ENCODE peak calls at places on chromosome 18, in seven cellular contexts. X, C, O, B, R, M and G are unnamed samples.

GRCh38 chr18:79481041-79481790 is 85.5 kb downstream of the NFATC1 start:
- DNase-seq in X (no peak), C (no peak), O (no peak), B (no peak), R (no peak), M (no peak), G (no peak)

GRCh38 chr18:55838322-55838721 is 250.3 kb upstream of the TCF4 start:
- DNase-seq in X (no peak), C (no peak), O (no peak), B (no peak), R (no peak), M (no peak), G (no peak)

GRCh38 chr18:22687892-22688680 is 245.0 kb upstream of the RBBP8 start:
- DNase-seq in X (no peak), C (no peak), O (no peak), B (no peak), R (no peak), M (no peak), G (no peak)

GRCh38 chr18:76518543-76519155 is 23.6 kb upstream of the ZNF516 start:
- DNase-seq in X (peak), C (no peak), O (peak), B (no peak), R (no peak), M (no peak), G (no peak)

GRCh38 chr18:63161032-63161727 is 158.4 kb downstream of the BCL2 start:
- DNase-seq in X (no peak), C (no peak), O (no peak), B (no peak), R (no peak), M (peak), G (no peak)

GRCh38 chr18:26868968-26869586 is 3.6 kb upstream of the AQP4 start:
- DNase-seq in X (no peak), C (no peak), O (no peak), B (no peak), R (no peak), M (no peak), G (no peak)

GRCh38 chr18:63788447-63789096 is 13.4 kb downstream of the SERPINB7 start:
- DNase-seq in X (peak), C (peak), O (peak), B (peak), R (peak), M (no peak), G (peak)

GRCh38 chr18:50009772-50010171 is 185.2 kb downstream of the MYO5B start:
- DNase-seq in X (peak), C (peak), O (peak), B (peak), R (peak), M (peak), G (peak)

GRCh38 chr18:9681217-9681616 is 26.9 kb upstream of the RAB31 start:
- DNase-seq in X (no peak), C (no peak), O (no peak), B (no peak), R (no peak), M (no peak), G (no peak)

GRCh38 chr18:48222118-48222517 is 187.1 kb downstream of the ZBTB7C start:
- DNase-seq in X (peak), C (peak), O (peak), B (no peak), R (peak), M (no peak), G (peak)

GRCh38 chr18:76791106-76791505 is 31.3 kb upstream of the ZNF236 start:
- DNase-seq in X (no peak), C (no peak), O (no peak), B (no peak), R (no peak), M (no peak), G (no peak)

GRCh38 chr18:59141294-59142068 is 1.8 kb downstream of the SEC11C start:
- DNase-seq in X (no peak), C (no peak), O (no peak), B (no peak), R (no peak), M (no peak), G (no peak)

GRCh38 chr18:58302811-58303210 is 258.8 kb downstream of the NEDD4L start:
- DNase-seq in X (no peak), C (no peak), O (no peak), B (no peak), R (no peak), M (no peak), G (no peak)

GRCh38 chr18:36814994-36815393 is 13.8 kb downstream of the TPGS2 start:
- DNase-seq in X (peak), C (no peak), O (no peak), B (no peak), R (no peak), M (no peak), G (peak)

GRCh38 chr18:3648695-3649094 is 198.7 kb downstream of the TGIF1 start:
- DNase-seq in X (no peak), C (no peak), O (peak), B (no peak), R (no peak), M (no peak), G (no peak)

GRCh38 chr18:79393181-79393598 is 2.5 kb upstream of the NFATC1 start:
- DNase-seq in X (no peak), C (no peak), O (peak), B (no peak), R (no peak), M (peak), G (no peak)

GRCh38 chr18:59266876-59267510 is 6.3 kb downstream of the RAX start:
- DNase-seq in X (no peak), C (no peak), O (no peak), B (no peak), R (no peak), M (no peak), G (no peak)

GRCh38 chr18:34458371-34458770 is 233.7 kb upstream of the NOL4 start:
- DNase-seq in X (no peak), C (no peak), O (no peak), B (no peak), R (no peak), M (no peak), G (no peak)

GRCh38 chr18:57744211-57744694 is 58.9 kb downstream of the ATP8B1 start:
- DNase-seq in X (no peak), C (peak), O (peak), B (peak), R (no peak), M (no peak), G (no peak)

GRCh38 chr18:63951302-63951705 is 2.2 kb downstream of the HMSD start:
- DNase-seq in X (no peak), C (peak), O (no peak), B (no peak), R (peak), M (no peak), G (peak)

GRCh38 chr18:13369353-13369752 is 150.8 kb downstream of the LDLRAD4 start:
- DNase-seq in X (no peak), C (no peak), O (no peak), B (no peak), R (no peak), M (no peak), G (no peak)

GRCh38 chr18:26458526-26459232 is 89.7 kb downstream of the KCTD1 start:
- DNase-seq in X (no peak), C (peak), O (peak), B (no peak), R (peak), M (no peak), G (peak)

GRCh38 chr18:78459646-78460045 is 520.0 kb upstream of the SALL3 start:
- DNase-seq in X (no peak), C (no peak), O (no peak), B (no peak), R (no peak), M (no peak), G (peak)

GRCh38 chr18:67590571-67591141 is 74.1 kb upstream of the DSEL start:
- DNase-seq in X (no peak), C (peak), O (peak), B (no peak), R (no peak), M (no peak), G (peak)

GRCh38 chr18:52907942-52908341 is 567.9 kb downstream of the DCC start:
- DNase-seq in X (no peak), C (no peak), O (no peak), B (no peak), R (no peak), M (no peak), G (no peak)

GRCh38 chr18:64713284-64713683 is 564.4 kb upstream of the LINC00305 start:
- DNase-seq in X (peak), C (peak), O (no peak), B (no peak), R (peak), M (peak), G (no peak)

GRCh38 chr18:14970027-14970426 is 222.1 kb downstream of the ANKRD30B start:
- DNase-seq in X (no peak), C (peak), O (peak), B (no peak), R (no peak), M (no peak), G (peak)

GRCh38 chr18:9814431-9814830 is 71.3 kb upstream of the TXNDC2 start:
- DNase-seq in X (no peak), C (peak), O (peak), B (peak), R (no peak), M (no peak), G (peak)

GRCh38 chr18:68233043-68233442 is 481.9 kb downstream of the TMX3 start:
- DNase-seq in X (no peak), C (no peak), O (no peak), B (no peak), R (no peak), M (no peak), G (no peak)

GRCh38 chr18:24057804-24058203 is 43.2 kb downstream of the TTC39C start:
- DNase-seq in X (no peak), C (no peak), O (no peak), B (no peak), R (no peak), M (no peak), G (no peak)

GRCh38 chr18:50987261-50987660 is 19.4 kb downstream of the ELAC1 start:
- DNase-seq in X (no peak), C (no peak), O (no peak), B (no peak), R (no peak), M (no peak), G (no peak)

GRCh38 chr18:43236921-43237320 is 40.4 kb downstream of the SYT4 start:
- DNase-seq in X (no peak), C (no peak), O (no peak), B (no peak), R (no peak), M (no peak), G (peak)

GRCh38 chr18:8858888-8859511 is 153.6 kb downstream of the MTCL1 start:
- DNase-seq in X (no peak), C (peak), O (peak), B (no peak), R (no peak), M (no peak), G (peak)

GRCh38 chr18:22912835-22913234 is 20.3 kb upstream of the RBBP8 start:
- DNase-seq in X (no peak), C (no peak), O (peak), B (no peak), R (no peak), M (no peak), G (peak)